ENCODE peak calls at places on chromosomes 3 and 15, in five cellular contexts. V, A, J, Q and E are unnamed samples.

GRCh38 chr3:1183320-1184048 is 90.7 kb downstream of the CNTN6 start:
- DNase-seq in V (no peak), A (no peak), J (no peak), Q (no peak), E (no peak)

GRCh38 chr3:32184187-32184730 is 54.2 kb upstream of the CMTM8 start:
- DNase-seq in V (no peak), A (no peak), J (no peak), Q (no peak), E (no peak)

GRCh38 chr3:59425371-59425770 is 375.5 kb upstream of the CFAP20DC start:
- DNase-seq in V (no peak), A (no peak), J (no peak), Q (no peak), E (no peak)

GRCh38 chr3:45993421-45994027 is 2.1 kb downstream of the FYCO1 start:
- DNase-seq in V (no peak), A (no peak), J (no peak), Q (no peak), E (no peak)

GRCh38 chr3:16203031-16203430 is 28.6 kb downstream of the GALNT15 start:
- DNase-seq in V (no peak), A (no peak), J (no peak), Q (no peak), E (no peak)

GRCh38 chr15:75036269-75036668 is 12.9 kb downstream of the PPCDC start:
- DNase-seq in V (peak; percentile 54), A (no peak), J (no peak), Q (no peak), E (no peak)

GRCh38 chr15:84740691-84741090 is 7.7 kb upstream of the ZNF592 start:
- DNase-seq in V (no peak), A (no peak), J (no peak), Q (no peak), E (no peak)

GRCh38 chr3:122996038-122996580 is 31.5 kb downstream of the SEMA5B start:
- DNase-seq in V (no peak), A (no peak), J (no peak), Q (no peak), E (no peak)

GRCh38 chr3:119570229-119570628 is 9.1 kb upstream of the ADPRH start:
- DNase-seq in V (no peak), A (no peak), J (no peak), Q (no peak), E (no peak)

GRCh38 chr3:6726811-6727210 is 134.1 kb upstream of the GRM7 start:
- DNase-seq in V (no peak), A (no peak), J (no peak), Q (no peak), E (no peak)

GRCh38 chr15:89662893-89663673 is 7.8 kb upstream of the KIF7 start:
- DNase-seq in V (no peak), A (no peak), J (no peak), Q (no peak), E (no peak)

GRCh38 chr15:40344631-40345120 is 3.9 kb upstream of the CCDC9B start:
- DNase-seq in V (peak; percentile 81), A (peak; percentile 71), J (no peak), Q (peak; percentile 87), E (peak; percentile 85)

GRCh38 chr3:69411331-69411730 is 25.4 kb upstream of the FRMD4B start:
- DNase-seq in V (no peak), A (no peak), J (no peak), Q (no peak), E (no peak)

GRCh38 chr3:183312433-183312832 is 59.4 kb downstream of the B3GNT5 start:
- DNase-seq in V (no peak), A (no peak), J (no peak), Q (no peak), E (no peak)

GRCh38 chr15:41627204-41627603 is 33.0 kb upstream of the MGA start:
- DNase-seq in V (no peak), A (no peak), J (no peak), Q (no peak), E (no peak)

GRCh38 chr3:137764001-137764433 is at the start of gene SOX14:
- DNase-seq in V (peak; percentile 12), A (no peak), J (no peak), Q (peak; percentile 48), E (no peak)

GRCh38 chr15:59611277-59612260 is at the start of gene GCNT3:
- DNase-seq in V (no peak), A (no peak), J (no peak), Q (no peak), E (no peak)

GRCh38 chr15:88769161-88769971 is 33.9 kb upstream of the ACAN start:
- DNase-seq in V (no peak), A (no peak), J (no peak), Q (peak; percentile 44), E (no peak)

GRCh38 chr3:193859195-193859594 is 266.2 kb downstream of the OPA1 start:
- DNase-seq in V (peak; percentile 73), A (no peak), J (no peak), Q (no peak), E (no peak)

GRCh38 chr3:133535971-133536634 is 37.4 kb upstream of the CDV3 start:
- DNase-seq in V (no peak), A (no peak), J (no peak), Q (no peak), E (no peak)

GRCh38 chr3:30689202-30689641 is 82.8 kb downstream of the TGFBR2 start:
- DNase-seq in V (no peak), A (no peak), J (no peak), Q (peak; percentile 71), E (no peak)

GRCh38 chr3:67655364-67656121 is 1.1 kb upstream of the SUCLG2 start:
- DNase-seq in V (no peak), A (peak; percentile 32), J (peak; percentile 57), Q (no peak), E (no peak)

GRCh38 chr3:141648055-141648910 is 89.8 kb upstream of the RNF7 start:
- DNase-seq in V (no peak), A (no peak), J (no peak), Q (no peak), E (no peak)

GRCh38 chr3:66037330-66037985 is 1.3 kb downstream of the MAGI1 start:
- DNase-seq in V (no peak), A (no peak), J (no peak), Q (peak; percentile 57), E (no peak)

GRCh38 chr3:172226831-172227230 is 187.5 kb downstream of the FNDC3B start:
- DNase-seq in V (no peak), A (no peak), J (no peak), Q (no peak), E (no peak)

GRCh38 chr3:177824190-177824786 is 627.0 kb upstream of the TBL1XR1 start:
- DNase-seq in V (no peak), A (no peak), J (no peak), Q (peak; percentile 65), E (no peak)

GRCh38 chr15:43317566-43318184 is 12.7 kb downstream of the LCMT2 start:
- DNase-seq in V (no peak), A (no peak), J (no peak), Q (no peak), E (no peak)

GRCh38 chr3:47380026-47380600 is 708 bp upstream of the PTPN23 start:
- DNase-seq in V (no peak), A (no peak), J (no peak), Q (no peak), E (no peak)

GRCh38 chr3:24060055-24060454 is 115.0 kb downstream of the NR1D2 start:
- DNase-seq in V (no peak), A (no peak), J (no peak), Q (no peak), E (no peak)

GRCh38 chr3:41598329-41598728 is 363.6 kb downstream of the ULK4 start:
- DNase-seq in V (no peak), A (no peak), J (no peak), Q (no peak), E (no peak)

DNA sequence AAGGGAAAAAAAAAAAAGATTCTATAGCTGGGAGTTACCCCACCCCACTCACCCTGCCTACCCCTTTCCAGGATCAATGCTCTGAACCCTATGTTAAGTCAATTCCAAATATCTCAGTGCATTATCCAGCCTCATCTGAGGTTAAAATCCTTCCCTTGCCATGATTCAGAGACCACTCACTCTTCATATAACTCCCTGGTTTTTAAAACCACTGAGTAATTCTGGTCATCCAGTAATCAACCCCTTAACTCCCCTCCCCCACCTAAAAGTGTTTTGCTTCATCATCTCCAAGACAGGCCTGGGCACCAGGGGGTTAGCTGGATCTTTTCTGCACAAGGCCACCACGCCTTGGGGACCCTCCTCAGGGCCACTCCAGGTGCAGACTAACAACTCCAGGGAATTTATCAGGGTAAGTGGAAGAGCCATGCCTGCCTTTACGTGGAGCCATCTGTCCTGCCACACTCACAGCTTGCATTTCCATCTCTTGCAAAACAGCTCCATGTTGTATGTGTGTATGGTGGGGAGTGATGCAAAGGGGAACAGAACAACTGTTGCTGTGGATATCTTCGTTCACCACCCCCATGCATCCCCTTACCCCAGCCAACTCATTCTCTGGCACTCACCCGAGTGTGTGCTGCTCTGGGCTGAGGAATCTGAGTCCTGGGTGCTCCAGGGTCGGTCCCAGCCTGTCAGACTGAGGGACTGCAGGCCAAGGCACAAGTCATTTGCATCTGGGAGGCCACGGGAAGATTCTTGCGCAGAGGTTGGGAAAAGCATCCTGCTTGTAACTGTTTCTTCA is 30.7 kb upstream of the RPS17 start:
- DNase-seq in V (no peak), A (no peak), J (no peak), Q (peak; percentile 42), E (no peak)
- H2AFZ ChIP-seq in V (no peak overlapping the region), A (no peak overlapping the region), J (no peak overlapping the region), Q (peak overlapping the region; percentile 89), E (no peak overlapping the region)

GRCh38 chr15:70093481-70094309 is 4.0 kb downstream of the TLE3 start:
- DNase-seq in V (no peak), A (no peak), J (no peak), Q (no peak), E (no peak)

GRCh38 chr15:70096975-70097336 is 761 bp downstream of the TLE3 start:
- DNase-seq in V (peak; percentile 54), A (no peak), J (no peak), Q (no peak), E (no peak)

GRCh38 chr15:70096215-70096974 is 1.3 kb downstream of the TLE3 start:
- DNase-seq in V (no peak), A (peak; percentile 67), J (no peak), Q (peak; percentile 67), E (peak; percentile 69)

GRCh38 chr15:70094690-70095311 is 2.9 kb downstream of the TLE3 start:
- DNase-seq in V (no peak), A (no peak), J (no peak), Q (no peak), E (no peak)

GRCh38 chr15:70095387-70096214 is 2.1 kb downstream of the TLE3 start:
- DNase-seq in V (peak; percentile 55), A (peak; percentile 83), J (no peak), Q (peak; percentile 75), E (peak; percentile 77)
- H2AFZ ChIP-seq in V (no peak overlapping the region), A (no peak overlapping the region), J (peak overlapping the region; percentile 57), Q (peak overlapping the region; percentile 82), E (no peak overlapping the region)

GRCh38 chr15:77606142-77607034 is 26.3 kb downstream of the LINGO1 start:
- DNase-seq in V (peak; percentile 39), A (no peak), J (no peak), Q (peak; percentile 63), E (no peak)
- H2AFZ ChIP-seq in V (peak overlapping the region; percentile 81), A (no peak overlapping the region), J (no peak overlapping the region), Q (no peak overlapping the region), E (no peak overlapping the region)

GRCh38 chr3:142976621-142977398 is 13.3 kb upstream of the PAQR9 start:
- DNase-seq in V (peak; percentile 78), A (no peak), J (no peak), Q (peak; percentile 66), E (no peak)
- H2AFZ ChIP-seq in V (peak overlapping the region; percentile 63), A (no peak overlapping the region), J (no peak overlapping the region), Q (peak overlapping the region; percentile 26), E (no peak overlapping the region)

GRCh38 chr3:150256782-150257181 is 151.3 kb upstream of the TSC22D2 start:
- DNase-seq in V (no peak), A (no peak), J (no peak), Q (no peak), E (no peak)
- H2AFZ ChIP-seq in V (no peak overlapping the region), A (no peak overlapping the region), J (no peak overlapping the region), Q (no peak overlapping the region), E (no peak overlapping the region)